ENCODE peak calls at places on chromosomes 6 and 20, in five cellular contexts. Y is activated T-helper 1 cell treated with Interleukin-2 at 50 U/mL for 16 hours, Q is NCI-H446, G is amniotic stem cell, L is uterus. U is an unnamed sample.

GRCh38 chr20:9628166-9628565 is 113.8 kb downstream of the LAMP5 start:
- DNase-seq in G (no peak), Y (no peak), L (no peak), Q (no peak), U (no peak)

GRCh38 chr20:19958243-19958642 is 58.9 kb upstream of the NAA20 start:
- DNase-seq in Q (no peak), G (no peak), L (no peak), Y (no peak), U (no peak)

GRCh38 chr6:5730586-5731263 is 276.0 kb downstream of the NRN1 start:
- DNase-seq in Q (no peak), Y (no peak), G (no peak), L (peak; percentile 31), U (peak; percentile 18)

GRCh38 chr6:46098678-46099077 is 31.1 kb upstream of the ENPP4 start:
- DNase-seq in Y (no peak), Q (no peak), L (no peak), G (no peak), U (no peak)

GRCh38 chr20:5168582-5169396 is 42.0 kb downstream of the CDS2 start:
- DNase-seq in L (no peak), G (no peak), Y (no peak), Q (no peak), U (peak; percentile 70)

GRCh38 chr6:68559052-68559451 is 76.0 kb upstream of the ADGRB3 start:
- DNase-seq in L (no peak), G (no peak), Y (no peak), Q (peak; percentile 43), U (no peak)

GRCh38 chr20:14790771-14791517 is 453.5 kb upstream of the FLRT3 start:
- DNase-seq in L (no peak), Y (no peak), Q (no peak), G (no peak), U (no peak)

GRCh38 chr20:973785-974194 is 28.3 kb downstream of the RSPO4 start:
- DNase-seq in G (no peak), Q (no peak), L (no peak), Y (no peak), U (peak; percentile 80)

GRCh38 chr6:137165375-137166246 is 7.8 kb downstream of the IL22RA2 start:
- DNase-seq in Q (no peak), Y (no peak), L (no peak), G (no peak), U (peak; percentile 14)

GRCh38 chr6:96852605-96853004 is 15.3 kb upstream of the GPR63 start:
- DNase-seq in L (no peak), Q (no peak), G (no peak), Y (no peak), U (no peak)

GRCh38 chr6:168746013-168746412 is 305.0 kb downstream of the SMOC2 start:
- DNase-seq in Y (no peak), G (no peak), Q (no peak), L (no peak), U (no peak)

GRCh38 chr6:20965276-20965675 is 431.0 kb downstream of the CDKAL1 start:
- DNase-seq in L (no peak), Q (no peak), Y (no peak), G (no peak), U (no peak)

GRCh38 chr6:46236752-46237151 is 66.0 kb upstream of the ENPP5 start:
- DNase-seq in Y (no peak), Q (no peak), G (no peak), L (no peak), U (no peak)

GRCh38 chr6:33209856-33210255 is 1.6 kb downstream of the RING1 start:
- DNase-seq in Q (no peak), L (no peak), G (no peak), Y (no peak), U (no peak)

GRCh38 chr20:50270569-50270968 is 79.9 kb downstream of the CEBPB start:
- DNase-seq in Q (no peak), G (no peak), Y (no peak), L (no peak), U (no peak)

U was measured in A172.